ENCODE peak calls at places on chromosomes 5 and 9, in nine cellular contexts. P, Y, L, H, B, Q, D, R and N are unnamed samples.

GRCh38 chr5:10384483-10384882 is 31.0 kb downstream of the MARCHF6 start:
- DNase-seq in P (no peak), Y (no peak), L (no peak), H (no peak), B (no peak), Q (no peak), D (no peak), R (no peak), N (no peak)

GRCh38 chr9:131610231-131610761 is 65.0 kb downstream of the PRRT1B start:
- DNase-seq in P (no peak), Y (no peak), L (no peak), H (no peak), B (no peak), Q (no peak), D (no peak), R (no peak), N (no peak)

GRCh38 chr9:116166713-116167112 is 13.1 kb downstream of the PAPPA start:
- DNase-seq in P (no peak), Y (no peak), L (no peak), H (no peak), B (no peak), Q (no peak), D (no peak), R (no peak), N (no peak)

GRCh38 chr5:5145651-5146529 is 5.8 kb downstream of the ADAMTS16 start:
- DNase-seq in P (no peak), Y (peak), L (no peak), H (no peak), B (no peak), Q (no peak), D (no peak), R (no peak), N (no peak)

GRCh38 chr9:79719989-79720388 is 148.2 kb downstream of the TLE4 start:
- DNase-seq in P (no peak), Y (no peak), L (no peak), H (no peak), B (no peak), Q (no peak), D (no peak), R (no peak), N (no peak)

GRCh38 chr9:91562412-91562811 is 138.8 kb upstream of the NFIL3 start:
- DNase-seq in P (no peak), Y (no peak), L (no peak), H (no peak), B (no peak), Q (no peak), D (no peak), R (no peak), N (peak)

GRCh38 chr5:90690317-90690716 is 131.7 kb downstream of the ADGRV1 start:
- DNase-seq in P (no peak), Y (no peak), L (no peak), H (no peak), B (no peak), Q (no peak), D (no peak), R (no peak), N (no peak)

GRCh38 chr5:1658665-1659064 is 134.9 kb upstream of the LPCAT1 start:
- DNase-seq in P (no peak), Y (no peak), L (peak), H (peak), B (no peak), Q (no peak), D (no peak), R (no peak), N (no peak)

GRCh38 chr5:97547999-97548797 is 365.2 kb upstream of the RIOK2 start:
- DNase-seq in P (no peak), Y (no peak), L (peak), H (no peak), B (no peak), Q (no peak), D (no peak), R (no peak), N (no peak)

GRCh38 chr9:128007566-128008138 is 26.9 kb upstream of the EEIG1 start:
- DNase-seq in P (peak), Y (no peak), L (peak), H (peak), B (peak), Q (peak), D (no peak), R (peak), N (peak)